ENCODE peak calls at places on chromosomes 11 and 22, in nine cellular contexts. H is GM12878, X is DND-41, U is bronchial epithelial cell, E is brain microvascular endothelial cell, Y is right lobe of liver, F is lower lobe of right lung, G is heart right ventricle, R is upper lobe of right lung. T is an unnamed sample.
A peak's percentile ranks its signal among the peaks of the same experiment; 100 is the strongest.

GRCh38 chr22:48327721-48328120 is 1500.0 kb downstream of the BRD1 start:
- DNase-seq in F (peak; percentile 20), Y (peak; percentile 25), E (no peak), U (no peak), X (no peak), R (no peak), H (no peak), G (no peak), T (no peak)

GRCh38 chr11:88357323-88358039 is 19.9 kb upstream of the CTSC start:
- DNase-seq in U (peak; percentile 56), E (peak; percentile 21), R (no peak), Y (no peak), G (no peak), F (no peak), X (no peak), H (peak; percentile 79), T (no peak)

GRCh38 chr22:22465782-22466181 is 42.8 kb downstream of the ZNF280B start:
- DNase-seq in Y (no peak), U (no peak), F (no peak), X (no peak), R (no peak), H (no peak), G (no peak), E (no peak), T (no peak)

GRCh38 chr11:43681543-43681942 is 1.0 kb downstream of the HSD17B12 start:
- DNase-seq in U (peak; percentile 18), X (no peak), R (no peak), H (no peak), Y (no peak), G (no peak), F (no peak), E (no peak), T (no peak)

GRCh38 chr22:50620861-50621490 is 7.0 kb downstream of the ARSA start:
- DNase-seq in U (peak; percentile 32), H (peak; percentile 86), F (no peak), R (peak; percentile 48), Y (no peak), E (no peak), G (peak; percentile 25), X (peak; percentile 55), T (no peak)

GRCh38 chr11:97610854-97611253 is 1221.0 kb downstream of the JRKL start:
- DNase-seq in F (no peak), G (no peak), H (no peak), R (no peak), Y (no peak), X (no peak), E (no peak), U (no peak), T (no peak)

GRCh38 chr11:134515081-134515960 is 103.3 kb upstream of the B3GAT1 start:
- DNase-seq in X (no peak), G (no peak), E (no peak), H (no peak), R (peak; percentile 45), U (no peak), F (peak; percentile 26), Y (peak; percentile 35), T (no peak)

GRCh38 chr11:122668562-122669090 is 13.1 kb downstream of the UBASH3B start:
- DNase-seq in F (no peak), E (peak; percentile 63), R (no peak), G (no peak), H (no peak), X (peak; percentile 39), U (peak; percentile 79), Y (no peak), T (no peak)

GRCh38 chr11:64297722-64298358 is 2.3 kb upstream of the CATSPERZ start:
- DNase-seq in E (no peak), G (no peak), X (no peak), U (no peak), R (no peak), F (peak; percentile 60), Y (no peak), H (no peak), T (no peak)

GRCh38 chr22:44926491-44927415 is 83.1 kb downstream of the PHF21B start:
- DNase-seq in E (no peak), F (peak; percentile 25), R (peak; percentile 54), Y (peak; percentile 30), G (no peak), H (no peak), X (no peak), U (no peak), T (no peak)

GRCh38 chr11:27860811-27861210 is 160.6 kb upstream of the BDNF start:
- DNase-seq in U (peak; percentile 65), H (no peak), Y (no peak), E (no peak), G (no peak), X (no peak), R (no peak), F (no peak), T (no peak)

GRCh38 chr11:91244921-91245320 is 979.7 kb upstream of the FAT3 start:
- DNase-seq in U (no peak), H (no peak), G (no peak), Y (no peak), F (no peak), X (no peak), E (no peak), R (no peak), T (no peak)

GRCh38 chr11:9745411-9746211 is 81.7 kb downstream of the SWAP70 start:
- DNase-seq in Y (no peak), X (no peak), F (no peak), H (peak; percentile 53), U (no peak), G (no peak), E (no peak), R (no peak), T (no peak)

GRCh38 chr11:121780971-121781370 is 328.2 kb upstream of the SORL1-AS1 start:
- DNase-seq in Y (no peak), G (no peak), E (no peak), H (no peak), X (no peak), F (no peak), R (no peak), U (no peak), T (no peak)

GRCh38 chr11:72491001-72491400 is 56.7 kb upstream of the CLPB start:
- DNase-seq in H (no peak), Y (no peak), E (peak; percentile 31), U (no peak), F (no peak), R (no peak), G (no peak), X (no peak), T (no peak)

GRCh38 chr22:46352276-46352675 is 16.8 kb downstream of the TRMU start:
- DNase-seq in R (no peak), Y (no peak), H (no peak), X (no peak), F (peak; percentile 24), G (no peak), U (no peak), E (no peak), T (no peak)
- H3K36me3 ChIP-seq in R (peaks cover 82% of the 10 kb centered on the region), Y (peaks cover 3% of the 10 kb centered on the region), H (peaks cover 13% of the 10 kb centered on the region), X (peaks cover 98% of the 10 kb centered on the region), F (peaks cover 100% of the 10 kb centered on the region), G (peaks cover 99% of the 10 kb centered on the region), U (peaks cover 54% of the 10 kb centered on the region), E (peaks cover 71% of the 10 kb centered on the region), T (peaks cover 83% of the 10 kb centered on the region)

DNA sequence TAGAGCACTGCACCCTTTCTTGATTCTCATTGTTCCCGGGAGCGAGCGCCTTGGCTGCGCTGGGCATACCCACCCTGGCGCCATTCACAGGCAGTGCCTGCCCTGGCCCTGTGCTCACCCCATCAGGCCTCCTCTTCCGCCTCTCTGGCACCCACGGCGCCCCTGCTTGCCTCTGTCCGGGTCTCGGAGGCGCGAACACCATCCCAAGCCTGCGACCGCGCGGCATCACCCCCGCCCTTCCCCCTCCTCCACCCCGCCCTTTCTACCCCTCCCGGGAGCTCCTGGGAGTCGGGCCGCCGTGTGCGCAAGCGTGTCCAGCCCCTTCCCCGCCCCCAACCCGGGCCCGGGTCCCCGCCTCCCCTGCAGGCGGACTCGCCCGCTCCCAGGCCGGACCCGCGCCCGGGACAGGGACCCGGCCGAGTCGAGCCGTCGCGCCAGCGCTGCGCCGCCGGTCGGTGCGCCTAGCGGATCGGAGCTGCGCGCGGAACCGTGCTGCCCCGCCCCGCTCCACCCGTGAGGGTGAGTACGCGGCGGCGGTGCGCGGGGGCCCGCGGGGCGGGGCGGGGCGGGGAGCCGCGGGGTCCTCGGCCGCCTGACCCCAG is at the start of gene ST3GAL4:
- DNase-seq in E (peak; percentile 45), R (peak; percentile 88), G (peak; percentile 91), U (peak; percentile 15), Y (peak; percentile 93), H (peak; percentile 11), F (peak; percentile 84), X (peak; percentile 86), T (peak; percentile 73)
- TF ChIP-seq CTCF in E (no peak), R (no peak), G (no peak), U (no peak), Y (no peak), H (no peak), F (no peak), X (peak; percentile 12), T (no peak)

DNA sequence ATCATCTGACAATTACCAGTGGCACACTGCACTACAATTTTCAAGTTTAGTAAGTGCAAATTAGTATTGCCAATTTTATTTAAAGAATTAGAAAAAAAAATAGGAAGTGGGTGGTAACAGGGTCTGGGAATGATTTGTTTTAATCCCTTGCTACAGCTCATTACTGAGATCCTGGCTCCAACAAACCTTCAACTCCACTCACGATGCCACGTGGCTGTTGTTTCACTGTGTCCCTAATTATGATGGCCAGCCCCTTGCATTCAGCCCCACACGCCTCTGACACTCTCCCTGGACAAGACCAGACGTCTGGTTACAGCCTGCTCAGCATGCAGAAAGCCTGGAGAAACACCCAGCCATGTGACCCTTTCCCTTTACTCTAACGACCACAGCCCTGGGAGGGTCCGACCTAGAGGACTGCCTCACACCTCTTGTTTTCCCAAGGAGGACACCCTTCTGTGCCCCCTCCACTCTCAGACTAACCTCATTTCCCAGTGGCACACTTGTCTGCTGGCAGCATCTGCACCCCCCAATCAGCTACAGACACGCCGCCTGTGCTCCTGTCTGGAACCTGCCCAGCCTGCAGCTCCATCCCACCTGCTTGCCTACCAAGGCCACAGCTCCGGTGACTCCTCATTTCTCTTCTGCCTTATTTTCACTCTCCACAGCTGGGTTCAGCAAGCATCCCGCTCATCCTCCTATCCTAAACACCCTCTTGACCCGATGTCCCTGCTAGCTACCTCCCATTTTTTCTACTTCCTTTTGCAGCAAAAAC is 18.5 kb upstream of the SLC25A1 start:
- DNase-seq in E (no peak), X (no peak), U (no peak), F (no peak), G (no peak), Y (no peak), H (no peak), R (no peak), T (no peak)
- H3K27me3 ChIP-seq in E (no peaks in the 10 kb centered on the region), X (no peaks in the 10 kb centered on the region), U (no peaks in the 10 kb centered on the region), F (no peaks in the 10 kb centered on the region), G (no peaks in the 10 kb centered on the region), Y (no peaks in the 10 kb centered on the region), H (peaks cover 7% of the 10 kb centered on the region), R (no peaks in the 10 kb centered on the region), T (no peaks in the 10 kb centered on the region)

DNA sequence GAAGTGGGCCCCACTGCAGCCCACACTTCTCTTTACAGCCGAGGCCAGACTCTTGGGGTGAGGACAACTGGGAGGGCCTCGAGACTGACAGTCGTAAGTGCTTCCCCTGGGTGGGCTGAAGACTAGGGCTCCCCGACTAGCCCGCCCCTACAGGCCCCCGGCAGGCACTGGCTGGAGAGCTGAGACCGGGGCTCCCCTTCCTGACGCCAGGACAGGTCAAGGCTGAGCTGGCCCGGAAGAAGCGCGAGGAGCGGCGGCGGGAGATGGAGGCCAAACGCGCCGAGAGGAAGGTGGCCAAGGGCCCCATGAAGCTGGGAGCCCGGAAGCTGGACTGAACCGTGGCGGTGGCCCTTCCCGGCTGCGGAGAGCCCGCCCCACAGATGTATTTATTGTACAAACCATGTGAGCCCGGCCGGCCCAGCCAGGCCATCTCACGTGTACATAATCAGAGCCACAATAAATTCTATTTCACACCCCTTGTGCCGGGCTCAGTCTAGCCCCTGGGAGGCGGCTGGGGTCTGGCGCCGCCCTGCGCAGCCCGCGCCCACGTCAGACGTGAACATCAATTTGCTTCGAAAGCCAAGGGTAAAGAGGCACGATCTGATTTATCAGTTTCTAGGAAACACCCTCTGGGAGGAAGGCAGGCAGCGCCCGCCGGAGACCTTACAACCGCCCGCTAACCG is 13.5 kb downstream of the SCYL1 start:
- DNase-seq in H (no peak), R (no peak), U (no peak), G (no peak), Y (no peak), E (no peak), F (no peak), X (no peak), T (no peak)
- H3K36me3 ChIP-seq in H (peaks cover 5% of the 10 kb centered on the region), R (peaks cover 49% of the 10 kb centered on the region), U (peaks cover 13% of the 10 kb centered on the region), G (peaks cover 67% of the 10 kb centered on the region), Y (peaks cover 4% of the 10 kb centered on the region), E (peaks cover 80% of the 10 kb centered on the region), F (peaks cover 54% of the 10 kb centered on the region), X (peaks cover 31% of the 10 kb centered on the region), T (peaks cover 36% of the 10 kb centered on the region)